ENCODE peak calls at places on chromosomes 5 and 9, in ten cellular contexts. J is naive thymus-derived CD8-positive, alpha-beta T cell; Q is gastrocnemius medialis; F is activated CD8-positive, alpha-beta T cell treated with anti-CD3 and anti-CD28 coated beads, Interleukin-2, amount 10 ng/mL, durations not matched to agents 7 days and 5 days; A is fibroblast of pulmonary artery; Z is AML-193; T is NCI-H187; O is HuH-7; L is MM.1S; E is HFFc6. R is an unnamed sample.

GRCh38 chr5:139646912-139647391 is 1.2 kb upstream of the CXXC5 start:
- DNase-seq in J (no peak), Q (no peak), F (no peak), A (no peak), Z (no peak), T (no peak), O (no peak), L (no peak), E (no peak), R (no peak)

GRCh38 chr5:73515232-73515631 is 17.0 kb downstream of the BTF3 start:
- DNase-seq in J (no peak), Q (no peak), F (no peak), A (no peak), Z (no peak), T (no peak), O (no peak), L (no peak), E (no peak), R (peak)

GRCh38 chr9:95017661-95018060 is 291.2 kb downstream of the AOPEP start:
- DNase-seq in J (no peak), Q (no peak), F (no peak), A (no peak), Z (no peak), T (no peak), O (no peak), L (no peak), E (peak), R (no peak)

GRCh38 chr9:124239249-124240073 is 18.3 kb upstream of the NEK6 start:
- DNase-seq in J (no peak), Q (no peak), F (no peak), A (no peak), Z (peak), T (no peak), O (no peak), L (no peak), E (no peak), R (no peak)

GRCh38 chr5:31811210-31811609 is 172.3 kb downstream of the PDZD2 start:
- DNase-seq in J (no peak), Q (peak), F (no peak), A (peak), Z (no peak), T (no peak), O (no peak), L (no peak), E (peak), R (no peak)

GRCh38 chr9:89786650-89787049 is 181.8 kb downstream of the GADD45G start:
- DNase-seq in J (no peak), Q (no peak), F (no peak), A (peak), Z (no peak), T (no peak), O (no peak), L (no peak), E (no peak), R (peak)

GRCh38 chr5:37043693-37044092 is 167.1 kb downstream of the NIPBL start:
- DNase-seq in J (no peak), Q (no peak), F (peak), A (peak), Z (no peak), T (no peak), O (peak), L (no peak), E (no peak), R (peak)

GRCh38 chr9:72758944-72759343 is 193.9 kb downstream of the ALDH1A1 start:
- DNase-seq in J (no peak), Q (no peak), F (no peak), A (no peak), Z (no peak), T (no peak), O (no peak), L (no peak), E (no peak), R (no peak)

GRCh38 chr9:90838761-90839160 is 37.1 kb downstream of the SYK start:
- DNase-seq in J (no peak), Q (no peak), F (no peak), A (no peak), Z (no peak), T (no peak), O (no peak), L (no peak), E (no peak), R (no peak)

GRCh38 chr9:95157491-95158151 is 159.9 kb downstream of the FANCC start:
- DNase-seq in J (no peak), Q (peak), F (no peak), A (peak), Z (no peak), T (no peak), O (no peak), L (no peak), E (peak), R (no peak)

GRCh38 chr9:112529316-112529715 is 42.7 kb downstream of the KIAA1958 start:
- DNase-seq in J (no peak), Q (no peak), F (no peak), A (no peak), Z (no peak), T (no peak), O (no peak), L (no peak), E (no peak), R (no peak)

GRCh38 chr5:61327761-61328753 is 4.0 kb upstream of the ZSWIM6 start:
- DNase-seq in J (no peak), Q (no peak), F (peak), A (peak), Z (no peak), T (no peak), O (peak), L (no peak), E (peak), R (no peak)

GRCh38 chr9:133470427-133470924 is 8.4 kb downstream of the SLC2A6 start:
- DNase-seq in J (no peak), Q (no peak), F (no peak), A (no peak), Z (no peak), T (no peak), O (no peak), L (no peak), E (no peak), R (no peak)

GRCh38 chr5:87780831-87781760 is 368.4 kb upstream of the CCNH start:
- DNase-seq in J (peak), Q (peak), F (peak), A (peak), Z (peak), T (peak), O (peak), L (peak), E (peak), R (peak)

GRCh38 chr5:10124287-10124686 is 125.4 kb downstream of the ATPSCKMT start:
- DNase-seq in J (no peak), Q (no peak), F (no peak), A (no peak), Z (no peak), T (no peak), O (no peak), L (no peak), E (no peak), R (no peak)

GRCh38 chr9:9231946-9232345 is 1380.9 kb downstream of the PTPRD start:
- DNase-seq in J (no peak), Q (no peak), F (no peak), A (no peak), Z (no peak), T (no peak), O (no peak), L (no peak), E (no peak), R (no peak)

GRCh38 chr5:34731435-34732232 is 75.5 kb downstream of the RAI14 start:
- DNase-seq in J (no peak), Q (no peak), F (no peak), A (no peak), Z (no peak), T (no peak), O (peak), L (no peak), E (no peak), R (no peak)

GRCh38 chr9:22416692-22417060 is 29.9 kb upstream of the DMRTA1 start:
- DNase-seq in J (no peak), Q (no peak), F (no peak), A (no peak), Z (no peak), T (no peak), O (no peak), L (no peak), E (no peak), R (no peak)

GRCh38 chr5:124402144-124402581 is 344.3 kb downstream of the ZNF608 start:
- DNase-seq in J (no peak), Q (no peak), F (no peak), A (peak), Z (no peak), T (no peak), O (no peak), L (no peak), E (no peak), R (no peak)

GRCh38 chr5:170443624-170444023 is 54.5 kb upstream of the KCNMB1 start:
- DNase-seq in J (no peak), Q (no peak), F (no peak), A (no peak), Z (no peak), T (no peak), O (no peak), L (no peak), E (no peak), R (no peak)

GRCh38 chr5:168683247-168683926 is 104.2 kb upstream of the PANK3 start:
- DNase-seq in J (peak), Q (no peak), F (peak), A (no peak), Z (no peak), T (no peak), O (no peak), L (no peak), E (no peak), R (no peak)

GRCh38 chr9:99368341-99369326 is 146.6 kb downstream of the SEC61B start:
- DNase-seq in J (no peak), Q (peak), F (peak), A (peak), Z (peak), T (no peak), O (no peak), L (peak), E (peak), R (no peak)

GRCh38 chr9:97363661-97364299 is 48.1 kb upstream of the TDRD7 start:
- DNase-seq in J (no peak), Q (no peak), F (no peak), A (no peak), Z (no peak), T (no peak), O (no peak), L (peak), E (no peak), R (no peak)

GRCh38 chr5:773517-774264 is 10.8 kb downstream of the ZDHHC11B start:
- DNase-seq in J (no peak), Q (no peak), F (no peak), A (no peak), Z (no peak), T (no peak), O (no peak), L (no peak), E (no peak), R (peak)

GRCh38 chr5:218457-219289 is 553 bp downstream of the SDHA start:
- DNase-seq in J (no peak), Q (peak), F (peak), A (peak), Z (no peak), T (peak), O (no peak), L (peak), E (no peak), R (peak)

GRCh38 chr5:180599981-180600553 is 8.8 kb upstream of the SCGB3A1 start:
- DNase-seq in J (no peak), Q (no peak), F (no peak), A (no peak), Z (no peak), T (no peak), O (peak), L (no peak), E (no peak), R (no peak)

R was measured in T47D.